ENCODE peak calls at places on chromosomes 1 and 21, in eight cellular contexts. One of them, this sample, is unnamed.

GRCh38 chr1:153447498-153448170 is 12.8 kb downstream of the S100A7 start:
- DNase-seq in hypothalamus: no peak
- DNase-seq in stimulated activated CD4-positive, alpha-beta T cell treated with anti-CD3 and anti-CD28 coated beads, Interleukin-1b, Interleukin-23, amount 100 ng/mL, for 4 hours: no peak
- DNase-seq in HEK293T: no peak
- DNase-seq in NCI-H1417: no peak
- DNase-seq in WTC11: no peak
- DNase-seq in stimulated activated CD8-positive, alpha-beta memory T cell treated with anti-CD3 and anti-CD28 coated beads, Interleukin-4, amount 100 ng/mL, for 48 hours: no peak
- DNase-seq in cardiac fibroblast: peak
- DNase-seq in this sample: no peak

GRCh38 chr1:31760901-31761470 is 3.2 kb downstream of the ADGRB2 start:
- DNase-seq in HEK293T: no peak
- DNase-seq in stimulated activated CD4-positive, alpha-beta T cell treated with anti-CD3 and anti-CD28 coated beads, Interleukin-1b, Interleukin-23, amount 100 ng/mL, for 4 hours: peak
- DNase-seq in stimulated activated CD8-positive, alpha-beta memory T cell treated with anti-CD3 and anti-CD28 coated beads, Interleukin-4, amount 100 ng/mL, for 48 hours: peak
- DNase-seq in WTC11: peak
- DNase-seq in hypothalamus: peak
- DNase-seq in cardiac fibroblast: peak
- DNase-seq in NCI-H1417: peak
- DNase-seq in this sample: peak

GRCh38 chr1:225537554-225538251 is 109.9 kb upstream of the LBR start:
- DNase-seq in stimulated activated CD8-positive, alpha-beta memory T cell treated with anti-CD3 and anti-CD28 coated beads, Interleukin-4, amount 100 ng/mL, for 48 hours: no peak
- DNase-seq in hypothalamus: no peak
- DNase-seq in NCI-H1417: no peak
- DNase-seq in WTC11: no peak
- DNase-seq in cardiac fibroblast: no peak
- DNase-seq in stimulated activated CD4-positive, alpha-beta T cell treated with anti-CD3 and anti-CD28 coated beads, Interleukin-1b, Interleukin-23, amount 100 ng/mL, for 4 hours: no peak
- DNase-seq in HEK293T: no peak
- DNase-seq in this sample: no peak

GRCh38 chr1:29655945-29656866 is 419.9 kb downstream of the PTPRU start:
- DNase-seq in NCI-H1417: peak
- DNase-seq in HEK293T: peak
- DNase-seq in cardiac fibroblast: no peak
- DNase-seq in stimulated activated CD8-positive, alpha-beta memory T cell treated with anti-CD3 and anti-CD28 coated beads, Interleukin-4, amount 100 ng/mL, for 48 hours: peak
- DNase-seq in hypothalamus: no peak
- DNase-seq in WTC11: peak
- DNase-seq in stimulated activated CD4-positive, alpha-beta T cell treated with anti-CD3 and anti-CD28 coated beads, Interleukin-1b, Interleukin-23, amount 100 ng/mL, for 4 hours: no peak
- DNase-seq in this sample: no peak

GRCh38 chr1:54238353-54239040 is 38.5 kb downstream of the MRPL37 start:
- DNase-seq in NCI-H1417: no peak
- DNase-seq in WTC11: no peak
- DNase-seq in stimulated activated CD8-positive, alpha-beta memory T cell treated with anti-CD3 and anti-CD28 coated beads, Interleukin-4, amount 100 ng/mL, for 48 hours: no peak
- DNase-seq in hypothalamus: no peak
- DNase-seq in cardiac fibroblast: no peak
- DNase-seq in HEK293T: no peak
- DNase-seq in stimulated activated CD4-positive, alpha-beta T cell treated with anti-CD3 and anti-CD28 coated beads, Interleukin-1b, Interleukin-23, amount 100 ng/mL, for 4 hours: no peak
- DNase-seq in this sample: no peak

GRCh38 chr1:8152731-8153702 is 126.9 kb upstream of the ERRFI1 start:
- DNase-seq in cardiac fibroblast: no peak
- DNase-seq in WTC11: no peak
- DNase-seq in stimulated activated CD4-positive, alpha-beta T cell treated with anti-CD3 and anti-CD28 coated beads, Interleukin-1b, Interleukin-23, amount 100 ng/mL, for 4 hours: no peak
- DNase-seq in hypothalamus: no peak
- DNase-seq in NCI-H1417: no peak
- DNase-seq in stimulated activated CD8-positive, alpha-beta memory T cell treated with anti-CD3 and anti-CD28 coated beads, Interleukin-4, amount 100 ng/mL, for 48 hours: peak
- DNase-seq in HEK293T: no peak
- DNase-seq in this sample: peak

GRCh38 chr1:53944469-53945182 is 873 bp downstream of the IFT25 start:
- DNase-seq in HEK293T: no peak
- DNase-seq in WTC11: no peak
- DNase-seq in cardiac fibroblast: peak
- DNase-seq in hypothalamus: no peak
- DNase-seq in NCI-H1417: peak
- DNase-seq in stimulated activated CD8-positive, alpha-beta memory T cell treated with anti-CD3 and anti-CD28 coated beads, Interleukin-4, amount 100 ng/mL, for 48 hours: no peak
- DNase-seq in stimulated activated CD4-positive, alpha-beta T cell treated with anti-CD3 and anti-CD28 coated beads, Interleukin-1b, Interleukin-23, amount 100 ng/mL, for 4 hours: no peak
- DNase-seq in this sample: peak

GRCh38 chr1:80050085-80050484 is 1043.6 kb upstream of the ADGRL4 start:
- DNase-seq in cardiac fibroblast: no peak
- DNase-seq in NCI-H1417: no peak
- DNase-seq in stimulated activated CD8-positive, alpha-beta memory T cell treated with anti-CD3 and anti-CD28 coated beads, Interleukin-4, amount 100 ng/mL, for 48 hours: no peak
- DNase-seq in HEK293T: no peak
- DNase-seq in stimulated activated CD4-positive, alpha-beta T cell treated with anti-CD3 and anti-CD28 coated beads, Interleukin-1b, Interleukin-23, amount 100 ng/mL, for 4 hours: no peak
- DNase-seq in WTC11: no peak
- DNase-seq in hypothalamus: no peak
- DNase-seq in this sample: no peak

GRCh38 chr1:199157494-199157893 is 518.7 kb downstream of the PTPRC start:
- DNase-seq in HEK293T: no peak
- DNase-seq in stimulated activated CD4-positive, alpha-beta T cell treated with anti-CD3 and anti-CD28 coated beads, Interleukin-1b, Interleukin-23, amount 100 ng/mL, for 4 hours: no peak
- DNase-seq in cardiac fibroblast: peak
- DNase-seq in NCI-H1417: no peak
- DNase-seq in stimulated activated CD8-positive, alpha-beta memory T cell treated with anti-CD3 and anti-CD28 coated beads, Interleukin-4, amount 100 ng/mL, for 48 hours: no peak
- DNase-seq in hypothalamus: no peak
- DNase-seq in WTC11: no peak
- DNase-seq in this sample: no peak

GRCh38 chr21:43739648-43740435 is 20.9 kb downstream of the PDXK start:
- DNase-seq in cardiac fibroblast: no peak
- DNase-seq in NCI-H1417: no peak
- DNase-seq in WTC11: peak
- DNase-seq in stimulated activated CD4-positive, alpha-beta T cell treated with anti-CD3 and anti-CD28 coated beads, Interleukin-1b, Interleukin-23, amount 100 ng/mL, for 4 hours: no peak
- DNase-seq in stimulated activated CD8-positive, alpha-beta memory T cell treated with anti-CD3 and anti-CD28 coated beads, Interleukin-4, amount 100 ng/mL, for 48 hours: no peak
- DNase-seq in HEK293T: no peak
- DNase-seq in hypothalamus: no peak
- DNase-seq in this sample: no peak

GRCh38 chr1:164765993-164766720 is 207.2 kb downstream of the PBX1 start:
- DNase-seq in HEK293T: no peak
- DNase-seq in cardiac fibroblast: peak
- DNase-seq in stimulated activated CD4-positive, alpha-beta T cell treated with anti-CD3 and anti-CD28 coated beads, Interleukin-1b, Interleukin-23, amount 100 ng/mL, for 4 hours: no peak
- DNase-seq in WTC11: no peak
- DNase-seq in NCI-H1417: no peak
- DNase-seq in stimulated activated CD8-positive, alpha-beta memory T cell treated with anti-CD3 and anti-CD28 coated beads, Interleukin-4, amount 100 ng/mL, for 48 hours: no peak
- DNase-seq in hypothalamus: no peak
- DNase-seq in this sample: no peak

GRCh38 chr1:62333431-62333830 is 14.2 kb upstream of the KANK4 start:
- DNase-seq in hypothalamus: no peak
- DNase-seq in NCI-H1417: no peak
- DNase-seq in WTC11: no peak
- DNase-seq in HEK293T: no peak
- DNase-seq in stimulated activated CD4-positive, alpha-beta T cell treated with anti-CD3 and anti-CD28 coated beads, Interleukin-1b, Interleukin-23, amount 100 ng/mL, for 4 hours: no peak
- DNase-seq in stimulated activated CD8-positive, alpha-beta memory T cell treated with anti-CD3 and anti-CD28 coated beads, Interleukin-4, amount 100 ng/mL, for 48 hours: no peak
- DNase-seq in cardiac fibroblast: no peak
- DNase-seq in this sample: peak

GRCh38 chr1:185207178-185207577 is 50.2 kb downstream of the SWT1 start:
- DNase-seq in HEK293T: no peak
- DNase-seq in stimulated activated CD8-positive, alpha-beta memory T cell treated with anti-CD3 and anti-CD28 coated beads, Interleukin-4, amount 100 ng/mL, for 48 hours: no peak
- DNase-seq in hypothalamus: no peak
- DNase-seq in cardiac fibroblast: no peak
- DNase-seq in stimulated activated CD4-positive, alpha-beta T cell treated with anti-CD3 and anti-CD28 coated beads, Interleukin-1b, Interleukin-23, amount 100 ng/mL, for 4 hours: no peak
- DNase-seq in NCI-H1417: no peak
- DNase-seq in WTC11: no peak
- DNase-seq in this sample: no peak

GRCh38 chr1:246117066-246117791 is 389.9 kb downstream of the SMYD3 start:
- DNase-seq in NCI-H1417: peak
- DNase-seq in WTC11: peak
- DNase-seq in stimulated activated CD8-positive, alpha-beta memory T cell treated with anti-CD3 and anti-CD28 coated beads, Interleukin-4, amount 100 ng/mL, for 48 hours: peak
- DNase-seq in hypothalamus: no peak
- DNase-seq in stimulated activated CD4-positive, alpha-beta T cell treated with anti-CD3 and anti-CD28 coated beads, Interleukin-1b, Interleukin-23, amount 100 ng/mL, for 4 hours: no peak
- DNase-seq in HEK293T: peak
- DNase-seq in cardiac fibroblast: peak
- DNase-seq in this sample: peak

GRCh38 chr1:117673405-117673804 is 67.6 kb downstream of the TENT5C start:
- DNase-seq in cardiac fibroblast: peak
- DNase-seq in hypothalamus: no peak
- DNase-seq in NCI-H1417: no peak
- DNase-seq in stimulated activated CD4-positive, alpha-beta T cell treated with anti-CD3 and anti-CD28 coated beads, Interleukin-1b, Interleukin-23, amount 100 ng/mL, for 4 hours: no peak
- DNase-seq in stimulated activated CD8-positive, alpha-beta memory T cell treated with anti-CD3 and anti-CD28 coated beads, Interleukin-4, amount 100 ng/mL, for 48 hours: no peak
- DNase-seq in HEK293T: no peak
- DNase-seq in WTC11: no peak
- DNase-seq in this sample: no peak

GRCh38 chr1:34696230-34696629 is 58.6 kb upstream of the GJB5 start:
- DNase-seq in HEK293T: no peak
- DNase-seq in stimulated activated CD8-positive, alpha-beta memory T cell treated with anti-CD3 and anti-CD28 coated beads, Interleukin-4, amount 100 ng/mL, for 48 hours: no peak
- DNase-seq in hypothalamus: no peak
- DNase-seq in stimulated activated CD4-positive, alpha-beta T cell treated with anti-CD3 and anti-CD28 coated beads, Interleukin-1b, Interleukin-23, amount 100 ng/mL, for 4 hours: no peak
- DNase-seq in WTC11: no peak
- DNase-seq in cardiac fibroblast: peak
- DNase-seq in NCI-H1417: no peak
- DNase-seq in this sample: no peak

GRCh38 chr1:104466068-104466467 is 716.4 kb downstream of the AMY1C start:
- DNase-seq in NCI-H1417: no peak
- DNase-seq in WTC11: no peak
- DNase-seq in HEK293T: no peak
- DNase-seq in stimulated activated CD4-positive, alpha-beta T cell treated with anti-CD3 and anti-CD28 coated beads, Interleukin-1b, Interleukin-23, amount 100 ng/mL, for 4 hours: no peak
- DNase-seq in stimulated activated CD8-positive, alpha-beta memory T cell treated with anti-CD3 and anti-CD28 coated beads, Interleukin-4, amount 100 ng/mL, for 48 hours: no peak
- DNase-seq in hypothalamus: no peak
- DNase-seq in cardiac fibroblast: no peak
- DNase-seq in this sample: no peak

GRCh38 chr1:235424092-235424491 is 56.9 kb downstream of the TBCE start:
- DNase-seq in NCI-H1417: no peak
- DNase-seq in cardiac fibroblast: no peak
- DNase-seq in WTC11: no peak
- DNase-seq in HEK293T: no peak
- DNase-seq in hypothalamus: no peak
- DNase-seq in stimulated activated CD8-positive, alpha-beta memory T cell treated with anti-CD3 and anti-CD28 coated beads, Interleukin-4, amount 100 ng/mL, for 48 hours: no peak
- DNase-seq in stimulated activated CD4-positive, alpha-beta T cell treated with anti-CD3 and anti-CD28 coated beads, Interleukin-1b, Interleukin-23, amount 100 ng/mL, for 4 hours: no peak
- DNase-seq in this sample: no peak

GRCh38 chr1:171245458-171246064 is 2.7 kb upstream of the FMO1 start:
- DNase-seq in stimulated activated CD8-positive, alpha-beta memory T cell treated with anti-CD3 and anti-CD28 coated beads, Interleukin-4, amount 100 ng/mL, for 48 hours: no peak
- DNase-seq in WTC11: peak
- DNase-seq in HEK293T: peak
- DNase-seq in NCI-H1417: no peak
- DNase-seq in cardiac fibroblast: peak
- DNase-seq in hypothalamus: no peak
- DNase-seq in stimulated activated CD4-positive, alpha-beta T cell treated with anti-CD3 and anti-CD28 coated beads, Interleukin-1b, Interleukin-23, amount 100 ng/mL, for 4 hours: no peak
- DNase-seq in this sample: peak

GRCh38 chr1:229230136-229230892 is 40.6 kb upstream of the RAB4A start:
- DNase-seq in WTC11: no peak
- DNase-seq in cardiac fibroblast: no peak
- DNase-seq in NCI-H1417: peak
- DNase-seq in HEK293T: no peak
- DNase-seq in stimulated activated CD4-positive, alpha-beta T cell treated with anti-CD3 and anti-CD28 coated beads, Interleukin-1b, Interleukin-23, amount 100 ng/mL, for 4 hours: no peak
- DNase-seq in stimulated activated CD8-positive, alpha-beta memory T cell treated with anti-CD3 and anti-CD28 coated beads, Interleukin-4, amount 100 ng/mL, for 48 hours: no peak
- DNase-seq in hypothalamus: no peak
- DNase-seq in this sample: no peak

GRCh38 chr1:150162862-150163706 is 13.4 kb downstream of the PLEKHO1 start:
- DNase-seq in WTC11: peak
- DNase-seq in cardiac fibroblast: peak
- DNase-seq in stimulated activated CD8-positive, alpha-beta memory T cell treated with anti-CD3 and anti-CD28 coated beads, Interleukin-4, amount 100 ng/mL, for 48 hours: peak
- DNase-seq in HEK293T: peak
- DNase-seq in hypothalamus: peak
- DNase-seq in stimulated activated CD4-positive, alpha-beta T cell treated with anti-CD3 and anti-CD28 coated beads, Interleukin-1b, Interleukin-23, amount 100 ng/mL, for 4 hours: no peak
- DNase-seq in NCI-H1417: peak
- DNase-seq in this sample: no peak

GRCh38 chr1:211324992-211325775 is 1.4 kb upstream of the TRAF5 start:
- DNase-seq in WTC11: no peak
- DNase-seq in cardiac fibroblast: no peak
- DNase-seq in stimulated activated CD4-positive, alpha-beta T cell treated with anti-CD3 and anti-CD28 coated beads, Interleukin-1b, Interleukin-23, amount 100 ng/mL, for 4 hours: no peak
- DNase-seq in HEK293T: no peak
- DNase-seq in NCI-H1417: no peak
- DNase-seq in hypothalamus: no peak
- DNase-seq in stimulated activated CD8-positive, alpha-beta memory T cell treated with anti-CD3 and anti-CD28 coated beads, Interleukin-4, amount 100 ng/mL, for 48 hours: no peak
- DNase-seq in this sample: no peak

GRCh38 chr1:230356190-230356589 is 69.9 kb downstream of the PGBD5 start:
- DNase-seq in WTC11: no peak
- DNase-seq in HEK293T: no peak
- DNase-seq in NCI-H1417: no peak
- DNase-seq in cardiac fibroblast: no peak
- DNase-seq in stimulated activated CD4-positive, alpha-beta T cell treated with anti-CD3 and anti-CD28 coated beads, Interleukin-1b, Interleukin-23, amount 100 ng/mL, for 4 hours: no peak
- DNase-seq in hypothalamus: no peak
- DNase-seq in stimulated activated CD8-positive, alpha-beta memory T cell treated with anti-CD3 and anti-CD28 coated beads, Interleukin-4, amount 100 ng/mL, for 48 hours: no peak
- DNase-seq in this sample: no peak

GRCh38 chr1:109133815-109134214 is 19.9 kb downstream of the ELAPOR1 start:
- DNase-seq in stimulated activated CD8-positive, alpha-beta memory T cell treated with anti-CD3 and anti-CD28 coated beads, Interleukin-4, amount 100 ng/mL, for 48 hours: no peak
- DNase-seq in WTC11: no peak
- DNase-seq in hypothalamus: no peak
- DNase-seq in cardiac fibroblast: no peak
- DNase-seq in HEK293T: no peak
- DNase-seq in stimulated activated CD4-positive, alpha-beta T cell treated with anti-CD3 and anti-CD28 coated beads, Interleukin-1b, Interleukin-23, amount 100 ng/mL, for 4 hours: no peak
- DNase-seq in NCI-H1417: no peak
- DNase-seq in this sample: peak

GRCh38 chr1:160090760-160091159 is 7.7 kb downstream of the IGSF8 start:
- DNase-seq in NCI-H1417: no peak
- DNase-seq in hypothalamus: no peak
- DNase-seq in WTC11: no peak
- DNase-seq in stimulated activated CD8-positive, alpha-beta memory T cell treated with anti-CD3 and anti-CD28 coated beads, Interleukin-4, amount 100 ng/mL, for 48 hours: no peak
- DNase-seq in HEK293T: no peak
- DNase-seq in stimulated activated CD4-positive, alpha-beta T cell treated with anti-CD3 and anti-CD28 coated beads, Interleukin-1b, Interleukin-23, amount 100 ng/mL, for 4 hours: no peak
- DNase-seq in cardiac fibroblast: no peak
- DNase-seq in this sample: no peak

GRCh38 chr1:224747578-224747977 is 131.5 kb downstream of the CNIH3 start:
- DNase-seq in WTC11: no peak
- DNase-seq in stimulated activated CD4-positive, alpha-beta T cell treated with anti-CD3 and anti-CD28 coated beads, Interleukin-1b, Interleukin-23, amount 100 ng/mL, for 4 hours: no peak
- DNase-seq in cardiac fibroblast: peak
- DNase-seq in HEK293T: no peak
- DNase-seq in NCI-H1417: no peak
- DNase-seq in hypothalamus: no peak
- DNase-seq in stimulated activated CD8-positive, alpha-beta memory T cell treated with anti-CD3 and anti-CD28 coated beads, Interleukin-4, amount 100 ng/mL, for 48 hours: peak
- DNase-seq in this sample: peak

GRCh38 chr1:10873189-10873588 is 76.7 kb upstream of the CASZ1 start:
- DNase-seq in HEK293T: peak
- DNase-seq in cardiac fibroblast: peak
- DNase-seq in NCI-H1417: no peak
- DNase-seq in stimulated activated CD8-positive, alpha-beta memory T cell treated with anti-CD3 and anti-CD28 coated beads, Interleukin-4, amount 100 ng/mL, for 48 hours: no peak
- DNase-seq in WTC11: no peak
- DNase-seq in stimulated activated CD4-positive, alpha-beta T cell treated with anti-CD3 and anti-CD28 coated beads, Interleukin-1b, Interleukin-23, amount 100 ng/mL, for 4 hours: no peak
- DNase-seq in hypothalamus: no peak
- DNase-seq in this sample: no peak

GRCh38 chr1:113608371-113608770 is 150.9 kb downstream of the PHTF1 start:
- DNase-seq in HEK293T: no peak
- DNase-seq in stimulated activated CD4-positive, alpha-beta T cell treated with anti-CD3 and anti-CD28 coated beads, Interleukin-1b, Interleukin-23, amount 100 ng/mL, for 4 hours: no peak
- DNase-seq in cardiac fibroblast: no peak
- DNase-seq in stimulated activated CD8-positive, alpha-beta memory T cell treated with anti-CD3 and anti-CD28 coated beads, Interleukin-4, amount 100 ng/mL, for 48 hours: no peak
- DNase-seq in WTC11: no peak
- DNase-seq in hypothalamus: no peak
- DNase-seq in NCI-H1417: no peak
- DNase-seq in this sample: no peak

GRCh38 chr1:218741852-218742251 is 396.7 kb downstream of the TGFB2 start:
- DNase-seq in stimulated activated CD4-positive, alpha-beta T cell treated with anti-CD3 and anti-CD28 coated beads, Interleukin-1b, Interleukin-23, amount 100 ng/mL, for 4 hours: no peak
- DNase-seq in HEK293T: no peak
- DNase-seq in stimulated activated CD8-positive, alpha-beta memory T cell treated with anti-CD3 and anti-CD28 coated beads, Interleukin-4, amount 100 ng/mL, for 48 hours: no peak
- DNase-seq in hypothalamus: no peak
- DNase-seq in cardiac fibroblast: no peak
- DNase-seq in WTC11: no peak
- DNase-seq in NCI-H1417: no peak
- DNase-seq in this sample: no peak

GRCh38 chr1:50971748-50972305 is 1.8 kb downstream of the CDKN2C start:
- DNase-seq in HEK293T: no peak
- DNase-seq in NCI-H1417: peak
- DNase-seq in cardiac fibroblast: peak
- DNase-seq in WTC11: no peak
- DNase-seq in stimulated activated CD8-positive, alpha-beta memory T cell treated with anti-CD3 and anti-CD28 coated beads, Interleukin-4, amount 100 ng/mL, for 48 hours: no peak
- DNase-seq in hypothalamus: no peak
- DNase-seq in stimulated activated CD4-positive, alpha-beta T cell treated with anti-CD3 and anti-CD28 coated beads, Interleukin-1b, Interleukin-23, amount 100 ng/mL, for 4 hours: no peak
- DNase-seq in this sample: no peak

GRCh38 chr21:41032536-41032935 is 135.4 kb upstream of the BACE2 start:
- DNase-seq in hypothalamus: no peak
- DNase-seq in stimulated activated CD8-positive, alpha-beta memory T cell treated with anti-CD3 and anti-CD28 coated beads, Interleukin-4, amount 100 ng/mL, for 48 hours: no peak
- DNase-seq in stimulated activated CD4-positive, alpha-beta T cell treated with anti-CD3 and anti-CD28 coated beads, Interleukin-1b, Interleukin-23, amount 100 ng/mL, for 4 hours: no peak
- DNase-seq in WTC11: no peak
- DNase-seq in NCI-H1417: no peak
- DNase-seq in HEK293T: no peak
- DNase-seq in cardiac fibroblast: no peak
- DNase-seq in this sample: no peak

GRCh38 chr1:217660353-217661062 is 29.4 kb downstream of the SPATA17 start:
- DNase-seq in stimulated activated CD4-positive, alpha-beta T cell treated with anti-CD3 and anti-CD28 coated beads, Interleukin-1b, Interleukin-23, amount 100 ng/mL, for 4 hours: no peak
- DNase-seq in NCI-H1417: peak
- DNase-seq in WTC11: no peak
- DNase-seq in stimulated activated CD8-positive, alpha-beta memory T cell treated with anti-CD3 and anti-CD28 coated beads, Interleukin-4, amount 100 ng/mL, for 48 hours: no peak
- DNase-seq in cardiac fibroblast: peak
- DNase-seq in HEK293T: peak
- DNase-seq in hypothalamus: no peak
- DNase-seq in this sample: no peak

GRCh38 chr1:165367375-165367993 is 11.0 kb upstream of the LMX1A start:
- DNase-seq in hypothalamus: peak
- DNase-seq in WTC11: peak
- DNase-seq in cardiac fibroblast: peak
- DNase-seq in NCI-H1417: peak
- DNase-seq in HEK293T: peak
- DNase-seq in stimulated activated CD4-positive, alpha-beta T cell treated with anti-CD3 and anti-CD28 coated beads, Interleukin-1b, Interleukin-23, amount 100 ng/mL, for 4 hours: peak
- DNase-seq in stimulated activated CD8-positive, alpha-beta memory T cell treated with anti-CD3 and anti-CD28 coated beads, Interleukin-4, amount 100 ng/mL, for 48 hours: peak
- DNase-seq in this sample: peak

GRCh38 chr1:3036646-3037280 is 15.5 kb downstream of the ACTRT2 start:
- DNase-seq in HEK293T: no peak
- DNase-seq in stimulated activated CD4-positive, alpha-beta T cell treated with anti-CD3 and anti-CD28 coated beads, Interleukin-1b, Interleukin-23, amount 100 ng/mL, for 4 hours: no peak
- DNase-seq in stimulated activated CD8-positive, alpha-beta memory T cell treated with anti-CD3 and anti-CD28 coated beads, Interleukin-4, amount 100 ng/mL, for 48 hours: no peak
- DNase-seq in hypothalamus: no peak
- DNase-seq in NCI-H1417: no peak
- DNase-seq in cardiac fibroblast: no peak
- DNase-seq in WTC11: no peak
- DNase-seq in this sample: no peak